ENCODE peak calls at places on chromosome 20, in five cellular contexts. Y is HTR-8/SVneo; M is body of pancreas; U is effector memory CD4-positive, alpha-beta T cell; B is central memory CD4-positive, alpha-beta T cell. V is an unnamed sample.

GRCh38 chr20:49880177-49880576 is 35.2 kb downstream of the SPATA2 start:
- DNase-seq in U (no peak), B (no peak), M (peak; percentile 62), Y (no peak), V (no peak)

GRCh38 chr20:11041396-11041795 is 367.6 kb upstream of the JAG1 start:
- DNase-seq in B (no peak), Y (no peak), M (no peak), U (no peak), V (no peak)

GRCh38 chr20:34322267-34323105 is 19.3 kb upstream of the AHCY start:
- DNase-seq in M (no peak), Y (no peak), U (no peak), B (no peak), V (no peak)

GRCh38 chr20:834151-834747 is 734 bp downstream of the FAM110A start:
- DNase-seq in M (no peak), Y (no peak), U (no peak), B (no peak), V (no peak)

GRCh38 chr20:32560989-32561830 is 23.9 kb downstream of the NOL4L start:
- DNase-seq in M (no peak), B (no peak), Y (no peak), U (no peak), V (peak; percentile 33)

GRCh38 chr20:44089987-44090674 is 96.9 kb downstream of the JPH2 start:
- DNase-seq in M (peak; percentile 65), U (no peak), Y (peak; percentile 74), B (no peak), V (no peak)

GRCh38 chr20:53829086-53829703 is 235.6 kb upstream of the ZNF217 start:
- DNase-seq in Y (peak; percentile 92), U (no peak), B (no peak), M (peak; percentile 9), V (no peak)

GRCh38 chr20:23049201-23049932 is at the start of gene THBD:
- DNase-seq in Y (peak; percentile 40), B (no peak), U (no peak), M (peak; percentile 50), V (no peak)

GRCh38 chr20:18694071-18694470 is 106.2 kb downstream of the DTD1 start:
- DNase-seq in Y (no peak), B (no peak), M (no peak), U (no peak), V (no peak)

GRCh38 chr20:39698706-39699211 is 736.6 kb downstream of the DHX35 start:
- DNase-seq in U (no peak), Y (no peak), B (no peak), M (no peak), V (no peak)

GRCh38 chr20:7505835-7506221 is 434.4 kb downstream of the HAO1 start:
- DNase-seq in B (no peak), M (no peak), Y (no peak), U (no peak), V (no peak)

GRCh38 chr20:23149623-23150279 is 63.6 kb upstream of the CD93 start:
- DNase-seq in M (no peak), B (no peak), Y (no peak), U (no peak), V (no peak)

GRCh38 chr20:58198384-58198783 is 30.1 kb downstream of the ANKRD60 start:
- DNase-seq in M (no peak), Y (no peak), B (no peak), U (no peak), V (no peak)

GRCh38 chr20:3543901-3544507 is 73.2 kb downstream of the ATRN start:
- DNase-seq in B (no peak), Y (no peak), M (no peak), U (no peak), V (no peak)

GRCh38 chr20:35738410-35739179 is 3.5 kb downstream of the RBM39 start:
- DNase-seq in U (no peak), Y (no peak), M (no peak), B (no peak), V (no peak)

GRCh38 chr20:45111799-45112471 is 3.0 kb downstream of the WFDC5 start:
- DNase-seq in M (no peak), B (no peak), Y (no peak), U (no peak), V (no peak)

GRCh38 chr20:62136283-62137091 is 6.7 kb downstream of the PSMA7 start:
- DNase-seq in B (peak; percentile 67), Y (peak; percentile 89), U (peak; percentile 52), M (peak; percentile 85), V (peak; percentile 46)

GRCh38 chr20:46802696-46803445 is 91.8 kb upstream of the EYA2 start:
- DNase-seq in U (no peak), B (no peak), Y (no peak), M (no peak), V (no peak)

GRCh38 chr20:21147593-21147992 is 21.7 kb downstream of the KIZ start:
- DNase-seq in B (no peak), M (no peak), U (no peak), Y (no peak), V (no peak)

GRCh38 chr20:5181955-5182354 is 55.1 kb downstream of the CDS2 start:
- DNase-seq in M (no peak), U (no peak), Y (no peak), B (no peak), V (no peak)

GRCh38 chr20:32466739-32467505 is 108.8 kb downstream of the ASXL1 start:
- DNase-seq in Y (no peak), B (no peak), M (peak; percentile 8), U (no peak), V (no peak)

GRCh38 chr20:56631318-56631989 is 2.3 kb downstream of the TFAP2C start:
- DNase-seq in B (no peak), U (no peak), M (no peak), Y (no peak), V (no peak)

GRCh38 chr20:13205402-13205801 is 15.7 kb upstream of the ISM1 start:
- DNase-seq in B (no peak), Y (no peak), U (no peak), M (no peak), V (no peak)

GRCh38 chr20:7503501-7503900 is 436.8 kb downstream of the HAO1 start:
- DNase-seq in U (no peak), M (no peak), Y (no peak), B (no peak), V (no peak)

GRCh38 chr20:62666736-62667529 is 24.6 kb downstream of the SLCO4A1 start:
- DNase-seq in Y (no peak), B (no peak), M (peak; percentile 72), U (no peak), V (no peak)

GRCh38 chr20:14055127-14055742 is 59.9 kb downstream of the MACROD2 start:
- DNase-seq in M (no peak), B (no peak), Y (peak; percentile 20), U (no peak), V (no peak)

GRCh38 chr20:44166477-44166876 is 20.5 kb downstream of the JPH2 start:
- DNase-seq in M (no peak), Y (no peak), B (no peak), U (no peak), V (no peak)

GRCh38 chr20:38161412-38161774 is 3.7 kb downstream of the TGM2 start:
- DNase-seq in Y (no peak), M (no peak), B (no peak), U (no peak), V (no peak)

GRCh38 chr20:39893013-39893685 is 795.9 kb downstream of the MAFB start:
- DNase-seq in U (no peak), Y (no peak), B (no peak), M (no peak), V (no peak)

GRCh38 chr20:51346686-51347485 is 195.6 kb downstream of the NFATC2 start:
- DNase-seq in B (no peak), U (no peak), Y (no peak), M (no peak), V (no peak)

GRCh38 chr20:34522969-34523871 is 7.0 kb downstream of the DYNLRB1 start:
- DNase-seq in Y (peak; percentile 63), B (peak; percentile 35), U (no peak), M (peak; percentile 54), V (peak; percentile 32)

GRCh38 chr20:37492096-37492625 is 28.9 kb upstream of the NNAT start:
- DNase-seq in Y (no peak), B (no peak), M (no peak), U (no peak), V (no peak)

GRCh38 chr20:51804754-51805153 is 2.4 kb upstream of the SALL4 start:
- DNase-seq in B (no peak), U (no peak), Y (no peak), M (no peak), V (no peak)

GRCh38 chr20:45467861-45468260 is 1.7 kb upstream of the WFDC2 start:
- DNase-seq in Y (no peak), U (no peak), B (no peak), M (no peak), V (no peak)